ENCODE peak calls at places on chromosomes 6 and 20, in nine cellular contexts. One of them, this sample, is unnamed.

GRCh38 chr20:51579137-51579536 is 36.6 kb upstream of the NFATC2 start:
- DNase-seq in body of pancreas: no peak
- DNase-seq in left lung: no peak
- DNase-seq in prostate gland: no peak
- DNase-seq in heart right ventricle: no peak
- DNase-seq in left ventricle myocardium inferior: no peak
- DNase-seq in CD8-positive, alpha-beta T cell: no peak
- DNase-seq in CD8-positive, alpha-beta memory T cell: no peak
- DNase-seq in SJSA1: peak
- DNase-seq in this sample: no peak

GRCh38 chr6:160041608-160042007 is 72.7 kb downstream of the IGF2R start:
- DNase-seq in CD8-positive, alpha-beta memory T cell: no peak
- DNase-seq in CD8-positive, alpha-beta T cell: no peak
- DNase-seq in heart right ventricle: peak
- DNase-seq in prostate gland: peak
- DNase-seq in body of pancreas: peak
- DNase-seq in left lung: peak
- DNase-seq in left ventricle myocardium inferior: peak
- DNase-seq in SJSA1: no peak
- DNase-seq in this sample: no peak

GRCh38 chr6:155782320-155782730 is 326.7 kb upstream of the NOX3 start:
- DNase-seq in prostate gland: peak
- DNase-seq in CD8-positive, alpha-beta memory T cell: no peak
- DNase-seq in heart right ventricle: peak
- DNase-seq in SJSA1: peak
- DNase-seq in left ventricle myocardium inferior: no peak
- DNase-seq in CD8-positive, alpha-beta T cell: no peak
- DNase-seq in body of pancreas: no peak
- DNase-seq in left lung: no peak
- DNase-seq in this sample: no peak

GRCh38 chr6:57021086-57021720 is 25.3 kb upstream of the KIAA1586 start:
- DNase-seq in CD8-positive, alpha-beta memory T cell: no peak
- DNase-seq in CD8-positive, alpha-beta T cell: no peak
- DNase-seq in left lung: no peak
- DNase-seq in body of pancreas: no peak
- DNase-seq in left ventricle myocardium inferior: no peak
- DNase-seq in heart right ventricle: no peak
- DNase-seq in prostate gland: no peak
- DNase-seq in SJSA1: no peak
- DNase-seq in this sample: no peak

GRCh38 chr6:152398316-152398715 is 238.8 kb downstream of the SYNE1 start:
- DNase-seq in CD8-positive, alpha-beta T cell: no peak
- DNase-seq in SJSA1: no peak
- DNase-seq in prostate gland: no peak
- DNase-seq in left ventricle myocardium inferior: no peak
- DNase-seq in heart right ventricle: no peak
- DNase-seq in left lung: no peak
- DNase-seq in CD8-positive, alpha-beta memory T cell: no peak
- DNase-seq in body of pancreas: no peak
- DNase-seq in this sample: no peak

GRCh38 chr20:62062661-62063600 is 2.8 kb downstream of the TAF4 start:
- DNase-seq in prostate gland: no peak
- DNase-seq in CD8-positive, alpha-beta memory T cell: no peak
- DNase-seq in left ventricle myocardium inferior: no peak
- DNase-seq in SJSA1: no peak
- DNase-seq in heart right ventricle: no peak
- DNase-seq in left lung: no peak
- DNase-seq in body of pancreas: no peak
- DNase-seq in CD8-positive, alpha-beta T cell: no peak
- DNase-seq in this sample: no peak

GRCh38 chr6:75778757-75779156 is 29.7 kb downstream of the MYO6 start:
- DNase-seq in body of pancreas: no peak
- DNase-seq in left ventricle myocardium inferior: no peak
- DNase-seq in heart right ventricle: no peak
- DNase-seq in SJSA1: no peak
- DNase-seq in left lung: no peak
- DNase-seq in prostate gland: no peak
- DNase-seq in CD8-positive, alpha-beta memory T cell: no peak
- DNase-seq in CD8-positive, alpha-beta T cell: no peak
- DNase-seq in this sample: no peak

GRCh38 chr20:3121271-3121911 is 36.9 kb upstream of the AVP start:
- DNase-seq in left ventricle myocardium inferior: no peak
- DNase-seq in prostate gland: no peak
- DNase-seq in heart right ventricle: no peak
- DNase-seq in CD8-positive, alpha-beta T cell: no peak
- DNase-seq in body of pancreas: no peak
- DNase-seq in SJSA1: no peak
- DNase-seq in left lung: no peak
- DNase-seq in CD8-positive, alpha-beta memory T cell: no peak
- DNase-seq in this sample: no peak

GRCh38 chr6:22770042-22770441 is 200.7 kb downstream of the HDGFL1 start:
- DNase-seq in heart right ventricle: no peak
- DNase-seq in left lung: no peak
- DNase-seq in CD8-positive, alpha-beta memory T cell: no peak
- DNase-seq in left ventricle myocardium inferior: no peak
- DNase-seq in prostate gland: no peak
- DNase-seq in body of pancreas: no peak
- DNase-seq in CD8-positive, alpha-beta T cell: no peak
- DNase-seq in SJSA1: no peak
- DNase-seq in this sample: no peak

GRCh38 chr6:17580518-17581048 is 19.5 kb upstream of the FAM8A1 start:
- DNase-seq in prostate gland: no peak
- DNase-seq in heart right ventricle: no peak
- DNase-seq in left lung: peak
- DNase-seq in SJSA1: no peak
- DNase-seq in body of pancreas: peak
- DNase-seq in CD8-positive, alpha-beta memory T cell: no peak
- DNase-seq in CD8-positive, alpha-beta T cell: no peak
- DNase-seq in left ventricle myocardium inferior: peak
- DNase-seq in this sample: no peak

GRCh38 chr6:108565091-108565766 is 4.5 kb downstream of the FOXO3 start:
- DNase-seq in prostate gland: no peak
- DNase-seq in CD8-positive, alpha-beta memory T cell: no peak
- DNase-seq in left ventricle myocardium inferior: no peak
- DNase-seq in CD8-positive, alpha-beta T cell: no peak
- DNase-seq in heart right ventricle: no peak
- DNase-seq in left lung: no peak
- DNase-seq in SJSA1: no peak
- DNase-seq in body of pancreas: no peak
- DNase-seq in this sample: no peak
- H3K27ac ChIP-seq in prostate gland: peak
- H3K27ac ChIP-seq in CD8-positive, alpha-beta memory T cell: no peak
- H3K27ac ChIP-seq in left ventricle myocardium inferior: peak
- H3K27ac ChIP-seq in CD8-positive, alpha-beta T cell: no peak
- H3K27ac ChIP-seq in heart right ventricle: peak
- H3K27ac ChIP-seq in left lung: peak
- H3K27ac ChIP-seq in SJSA1: peak
- H3K27ac ChIP-seq in body of pancreas: peak
- H3K27ac ChIP-seq in this sample: peak

GRCh38 chr6:141110486-141110885 is 1022.2 kb upstream of the GJE1 start:
- DNase-seq in SJSA1: no peak
- DNase-seq in left lung: no peak
- DNase-seq in CD8-positive, alpha-beta memory T cell: no peak
- DNase-seq in prostate gland: no peak
- DNase-seq in CD8-positive, alpha-beta T cell: no peak
- DNase-seq in heart right ventricle: no peak
- DNase-seq in body of pancreas: no peak
- DNase-seq in left ventricle myocardium inferior: no peak
- DNase-seq in this sample: no peak
- H3K27ac ChIP-seq in SJSA1: no peak
- H3K27ac ChIP-seq in left lung: no peak
- H3K27ac ChIP-seq in CD8-positive, alpha-beta memory T cell: no peak
- H3K27ac ChIP-seq in prostate gland: no peak
- H3K27ac ChIP-seq in CD8-positive, alpha-beta T cell: no peak
- H3K27ac ChIP-seq in heart right ventricle: no peak
- H3K27ac ChIP-seq in body of pancreas: no peak
- H3K27ac ChIP-seq in left ventricle myocardium inferior: no peak
- H3K27ac ChIP-seq in this sample: no peak

GRCh38 chr20:60034231-60035110 is 76.2 kb downstream of the CDH26 start:
- DNase-seq in body of pancreas: no peak
- DNase-seq in left ventricle myocardium inferior: peak
- DNase-seq in heart right ventricle: peak
- DNase-seq in CD8-positive, alpha-beta T cell: no peak
- DNase-seq in CD8-positive, alpha-beta memory T cell: no peak
- DNase-seq in prostate gland: no peak
- DNase-seq in left lung: no peak
- DNase-seq in SJSA1: no peak
- DNase-seq in this sample: no peak
- H3K27ac ChIP-seq in body of pancreas: no peak
- H3K27ac ChIP-seq in left ventricle myocardium inferior: peak
- H3K27ac ChIP-seq in heart right ventricle: peak
- H3K27ac ChIP-seq in CD8-positive, alpha-beta T cell: no peak
- H3K27ac ChIP-seq in CD8-positive, alpha-beta memory T cell: no peak
- H3K27ac ChIP-seq in prostate gland: no peak
- H3K27ac ChIP-seq in left lung: no peak
- H3K27ac ChIP-seq in SJSA1: peak
- H3K27ac ChIP-seq in this sample: peak

GRCh38 chr6:19842030-19842429 is 4.9 kb downstream of the ID4 start:
- DNase-seq in heart right ventricle: no peak
- DNase-seq in CD8-positive, alpha-beta memory T cell: no peak
- DNase-seq in body of pancreas: no peak
- DNase-seq in prostate gland: no peak
- DNase-seq in left ventricle myocardium inferior: no peak
- DNase-seq in left lung: no peak
- DNase-seq in CD8-positive, alpha-beta T cell: no peak
- DNase-seq in SJSA1: no peak
- DNase-seq in this sample: no peak
- H3K27ac ChIP-seq in heart right ventricle: no peak
- H3K27ac ChIP-seq in CD8-positive, alpha-beta memory T cell: no peak
- H3K27ac ChIP-seq in body of pancreas: no peak
- H3K27ac ChIP-seq in prostate gland: no peak
- H3K27ac ChIP-seq in left ventricle myocardium inferior: no peak
- H3K27ac ChIP-seq in left lung: no peak
- H3K27ac ChIP-seq in CD8-positive, alpha-beta T cell: no peak
- H3K27ac ChIP-seq in SJSA1: no peak
- H3K27ac ChIP-seq in this sample: no peak

GRCh38 chr6:170287371-170287876 is 3.5 kb downstream of the DLL1 start:
- DNase-seq in prostate gland: no peak
- DNase-seq in heart right ventricle: no peak
- DNase-seq in SJSA1: no peak
- DNase-seq in left lung: no peak
- DNase-seq in CD8-positive, alpha-beta memory T cell: no peak
- DNase-seq in CD8-positive, alpha-beta T cell: no peak
- DNase-seq in left ventricle myocardium inferior: no peak
- DNase-seq in body of pancreas: peak
- DNase-seq in this sample: no peak
- H3K27ac ChIP-seq in prostate gland: peak
- H3K27ac ChIP-seq in heart right ventricle: peak
- H3K27ac ChIP-seq in SJSA1: no peak
- H3K27ac ChIP-seq in left lung: peak
- H3K27ac ChIP-seq in CD8-positive, alpha-beta memory T cell: no peak
- H3K27ac ChIP-seq in CD8-positive, alpha-beta T cell: no peak
- H3K27ac ChIP-seq in left ventricle myocardium inferior: peak
- H3K27ac ChIP-seq in body of pancreas: peak
- H3K27ac ChIP-seq in this sample: peak

GRCh38 chr6:168031411-168032382 is 34.2 kb downstream of the KIF25 start:
- DNase-seq in left lung: no peak
- DNase-seq in body of pancreas: no peak
- DNase-seq in left ventricle myocardium inferior: peak
- DNase-seq in CD8-positive, alpha-beta T cell: no peak
- DNase-seq in SJSA1: no peak
- DNase-seq in prostate gland: no peak
- DNase-seq in CD8-positive, alpha-beta memory T cell: no peak
- DNase-seq in heart right ventricle: peak
- DNase-seq in this sample: no peak

GRCh38 chr6:168030881-168031280 is 33.4 kb downstream of the KIF25 start:
- DNase-seq in left ventricle myocardium inferior: no peak
- DNase-seq in SJSA1: no peak
- DNase-seq in left lung: no peak
- DNase-seq in heart right ventricle: no peak
- DNase-seq in CD8-positive, alpha-beta T cell: no peak
- DNase-seq in prostate gland: no peak
- DNase-seq in CD8-positive, alpha-beta memory T cell: no peak
- DNase-seq in body of pancreas: no peak
- DNase-seq in this sample: no peak

GRCh38 chr6:168033791-168034190 is 36.3 kb downstream of the KIF25 start:
- DNase-seq in CD8-positive, alpha-beta memory T cell: no peak
- DNase-seq in heart right ventricle: no peak
- DNase-seq in body of pancreas: no peak
- DNase-seq in CD8-positive, alpha-beta T cell: no peak
- DNase-seq in prostate gland: no peak
- DNase-seq in left lung: no peak
- DNase-seq in left ventricle myocardium inferior: no peak
- DNase-seq in SJSA1: no peak
- DNase-seq in this sample: no peak

GRCh38 chr6:168030218-168030693 is 32.8 kb downstream of the KIF25 start:
- DNase-seq in SJSA1: no peak
- DNase-seq in body of pancreas: no peak
- DNase-seq in prostate gland: no peak
- DNase-seq in left lung: no peak
- DNase-seq in CD8-positive, alpha-beta T cell: no peak
- DNase-seq in CD8-positive, alpha-beta memory T cell: no peak
- DNase-seq in heart right ventricle: no peak
- DNase-seq in left ventricle myocardium inferior: no peak
- DNase-seq in this sample: no peak

DNA sequence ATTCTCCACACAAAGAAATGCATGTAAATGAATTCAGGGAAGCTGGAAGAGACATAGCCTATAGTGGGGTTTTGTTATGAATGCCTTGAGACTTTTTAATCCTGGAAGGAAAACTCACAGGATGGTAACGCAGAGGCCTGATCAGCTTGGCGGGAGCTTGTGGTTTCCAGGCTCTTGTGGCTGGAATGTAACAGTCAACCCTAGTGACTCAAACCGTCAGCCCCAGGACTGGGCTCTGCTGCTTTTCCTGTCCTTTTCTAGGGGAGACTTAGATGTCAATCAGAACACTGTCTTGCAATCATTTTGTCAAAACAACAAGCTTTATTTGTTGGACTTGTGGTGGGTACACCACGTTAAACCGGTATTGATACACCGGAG is 34.9 kb downstream of the KIF25 start:
- DNase-seq in body of pancreas: no peak
- DNase-seq in left ventricle myocardium inferior: no peak
- DNase-seq in SJSA1: peak
- DNase-seq in CD8-positive, alpha-beta T cell: no peak
- DNase-seq in prostate gland: no peak
- DNase-seq in heart right ventricle: peak
- DNase-seq in left lung: no peak
- DNase-seq in CD8-positive, alpha-beta memory T cell: no peak
- DNase-seq in this sample: no peak
- H3K27ac ChIP-seq in body of pancreas: no peak
- H3K27ac ChIP-seq in left ventricle myocardium inferior: peak
- H3K27ac ChIP-seq in SJSA1: peak
- H3K27ac ChIP-seq in CD8-positive, alpha-beta T cell: no peak
- H3K27ac ChIP-seq in prostate gland: no peak
- H3K27ac ChIP-seq in heart right ventricle: peak
- H3K27ac ChIP-seq in left lung: peak
- H3K27ac ChIP-seq in CD8-positive, alpha-beta memory T cell: no peak
- H3K27ac ChIP-seq in this sample: no peak